ENCODE peak calls at places on chromosomes 12 and 14, in five cellular contexts. C is heart right ventricle; B is CD8-positive, alpha-beta memory T cell; H is gastrocnemius medialis; W is CD4-positive, alpha-beta T cell. M is an unnamed sample. For H3K27me3, the result is how much of the 10 kb centered on the place peaks cover.

GRCh38 chr14:40398981-40399380 is 966.7 kb upstream of the FBXO33 start:
- DNase-seq in C (no peak), B (no peak), H (no peak), W (no peak), M (no peak)

GRCh38 chr14:77151245-77151644 is 9.7 kb upstream of the ZDHHC22 start:
- DNase-seq in C (no peak), B (no peak), H (no peak), W (no peak), M (peak)

GRCh38 chr12:89319111-89319510 is 33.2 kb downstream of the DUSP6 start:
- DNase-seq in C (no peak), B (no peak), H (no peak), W (no peak), M (peak)

GRCh38 chr14:92719890-92720323 is 28.5 kb downstream of the LGMN start:
- DNase-seq in C (no peak), B (no peak), H (no peak), W (no peak), M (no peak)

GRCh38 chr14:32078794-32079663 is 1.9 kb downstream of the ARHGAP5 start:
- DNase-seq in C (no peak), B (no peak), H (no peak), W (no peak), M (no peak)

GRCh38 chr12:179131-179884 is 34.6 kb downstream of the SLC6A12 start:
- DNase-seq in C (peak), B (no peak), H (no peak), W (no peak), M (no peak)

GRCh38 chr12:119159844-119160243 is 18.9 kb upstream of the HSPB8 start:
- DNase-seq in C (no peak), B (no peak), H (no peak), W (no peak), M (no peak)

GRCh38 chr14:58362798-58363412 is 32.8 kb upstream of the TOMM20L start:
- DNase-seq in C (no peak), B (peak), H (no peak), W (no peak), M (no peak)

GRCh38 chr12:68479261-68479581 is 131.5 kb upstream of the RAP1B start:
- DNase-seq in C (no peak), B (no peak), H (no peak), W (no peak), M (no peak)

GRCh38 chr12:56601503-56601902 is 28.6 kb downstream of the BAZ2A start:
- DNase-seq in C (no peak), B (peak), H (no peak), W (peak), M (peak)

GRCh38 chr12:122841544-122842321 is 6.5 kb downstream of the HIP1R start:
- DNase-seq in C (no peak), B (no peak), H (no peak), W (no peak), M (no peak)

GRCh38 chr12:17661250-17661649 is 428.7 kb downstream of the RERGL start:
- DNase-seq in C (no peak), B (no peak), H (no peak), W (no peak), M (peak)

GRCh38 chr14:33528655-33529054 is 422.2 kb downstream of the EGLN3 start:
- DNase-seq in C (no peak), B (no peak), H (no peak), W (no peak), M (no peak)

GRCh38 chr12:25480145-25480544 is 72.9 kb downstream of the LMNTD1 start:
- DNase-seq in C (no peak), B (no peak), H (no peak), W (no peak), M (no peak)

GRCh38 chr12:7404275-7404674 is 39.7 kb downstream of the CD163L1 start:
- DNase-seq in C (no peak), B (no peak), H (no peak), W (no peak), M (no peak)

GRCh38 chr12:64412458-64412857 is 8.3 kb downstream of the XPOT start:
- DNase-seq in C (no peak), B (no peak), H (no peak), W (no peak), M (no peak)

GRCh38 chr12:52243264-52243773 is 10.3 kb downstream of the KRT7 start:
- DNase-seq in C (no peak), B (no peak), H (no peak), W (no peak), M (no peak)

GRCh38 chr12:51819851-51820720 is 28.4 kb downstream of the FIGNL2 start:
- DNase-seq in C (no peak), B (peak), H (no peak), W (no peak), M (no peak)

GRCh38 chr14:104845033-104845666 is 19.9 kb upstream of the CEP170B start:
- DNase-seq in C (no peak), B (no peak), H (no peak), W (no peak), M (no peak)
- H3K27me3 ChIP-seq in C (half or more), B (under half), H (under half), W (under half), M (under half)

GRCh38 chr14:101459392-101459900 is 101.8 kb upstream of the DIO3 start:
- DNase-seq in C (no peak), B (no peak), H (no peak), W (no peak), M (no peak)
- H3K27me3 ChIP-seq in C (half or more), B (under half), H (under half), W (half or more), M (under half)

GRCh38 chr12:79687711-79688270 is 3.0 kb downstream of the PAWR start:
- DNase-seq in C (no peak), B (no peak), H (no peak), W (no peak), M (no peak)
- H3K27me3 ChIP-seq in C (under half), B (under half), H (under half), W (half or more), M (under half)

DNA sequence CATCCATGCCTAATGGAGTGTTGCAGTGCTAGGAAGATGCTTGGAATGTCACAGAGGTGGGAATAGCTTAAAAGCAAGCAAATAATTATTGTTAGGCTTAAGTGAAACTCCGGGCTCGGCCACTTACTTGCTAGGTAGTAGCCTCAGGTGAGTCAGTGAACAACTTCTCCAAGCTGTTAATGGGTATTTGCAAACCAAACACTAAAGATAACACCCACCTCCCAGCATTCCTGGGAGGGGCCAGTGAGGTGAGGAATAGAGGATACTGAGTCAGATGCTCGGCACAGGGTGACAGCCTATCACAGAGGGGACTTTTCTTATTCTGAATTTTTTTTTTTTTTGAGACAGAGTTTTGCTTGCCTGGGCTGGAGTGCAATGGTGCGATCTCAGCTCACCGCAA is 151.2 kb upstream of the RFLNA start:
- DNase-seq in C (no peak), B (no peak), H (no peak), W (no peak), M (no peak)
- H3K27me3 ChIP-seq in C (under half), B (under half), H (under half), W (under half), M (under half)

GRCh38 chr12:114713466-114714215 is 29.7 kb upstream of the TBX3 start:
- DNase-seq in C (no peak), B (no peak), H (no peak), W (no peak), M (no peak)

GRCh38 chr12:114711689-114712152 is 27.7 kb upstream of the TBX3 start:
- DNase-seq in C (no peak), B (no peak), H (no peak), W (no peak), M (no peak)

GRCh38 chr12:114709112-114709511 is 25.1 kb upstream of the TBX3 start:
- DNase-seq in C (no peak), B (no peak), H (no peak), W (no peak), M (no peak)

GRCh38 chr12:114710151-114710550 is 26.2 kb upstream of the TBX3 start:
- DNase-seq in C (no peak), B (no peak), H (no peak), W (no peak), M (peak)
- H3K27me3 ChIP-seq in C (half or more), B (under half), H (under half), W (under half), M (under half)

DNA sequence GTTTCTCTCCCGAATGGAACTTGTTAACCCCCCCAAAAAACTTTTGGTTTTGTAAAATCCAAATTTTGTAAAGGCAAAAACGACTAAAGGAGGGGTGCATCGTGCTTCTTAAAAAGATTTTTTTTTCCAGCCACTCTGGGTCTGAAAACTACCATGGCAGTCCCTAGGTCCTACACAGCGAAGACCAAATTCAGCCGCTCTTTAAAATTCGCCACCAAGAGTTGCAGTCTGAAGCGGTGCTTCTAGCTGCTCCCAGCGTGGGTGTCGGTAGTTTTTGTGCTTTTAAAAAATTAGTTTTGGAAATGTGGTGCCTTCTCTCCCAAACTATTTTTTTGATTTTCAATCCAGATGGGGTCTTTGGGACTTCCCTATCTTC is 890 bp upstream of the GSC start:
- DNase-seq in C (no peak), B (no peak), H (no peak), W (no peak), M (no peak)
- H3K27me3 ChIP-seq in C (half or more), B (under half), H (half or more), W (half or more), M (under half)